ENCODE peak calls at places on chromosomes 13 and 19, in five cellular contexts. K, S, X, R and Y are unnamed samples.

GRCh38 chr13:71638728-71639127 is 228.3 kb downstream of the DACH1 start:
- DNase-seq in S (no peak), K (no peak), R (no peak), X (no peak), Y (no peak)

GRCh38 chr19:45800009-45800553 is 7.4 kb upstream of the DMWD start:
- DNase-seq in K (no peak), R (peak), X (no peak), S (no peak), Y (no peak)

GRCh38 chr19:29365836-29366417 is 153.0 kb upstream of the UQCRFS1 start:
- DNase-seq in R (no peak), S (no peak), K (no peak), X (no peak), Y (no peak)

GRCh38 chr13:32947886-32948285 is 68.3 kb upstream of the KL start:
- DNase-seq in S (no peak), X (no peak), K (no peak), R (no peak), Y (no peak)

GRCh38 chr13:98826156-98826555 is 73.7 kb upstream of the SLC15A1 start:
- DNase-seq in S (peak), R (peak), K (no peak), X (no peak), Y (no peak)

GRCh38 chr13:27790523-27790922 is 1.8 kb upstream of the GSX1 start:
- DNase-seq in S (no peak), R (no peak), K (no peak), X (no peak), Y (peak)

GRCh38 chr13:80757694-80758093 is 416.8 kb upstream of the SPRY2 start:
- DNase-seq in K (no peak), S (no peak), R (no peak), X (no peak), Y (no peak)

GRCh38 chr19:55383279-55383788 is 758 bp downstream of the TMEM238 start:
- DNase-seq in R (no peak), S (no peak), X (no peak), K (no peak), Y (peak)

GRCh38 chr13:71979616-71980015 is 112.6 kb upstream of the DACH1 start:
- DNase-seq in R (peak), K (no peak), S (no peak), X (no peak), Y (peak)

GRCh38 chr13:36553501-36553900 is 120.3 kb upstream of the SERTM1 start:
- DNase-seq in R (no peak), S (no peak), X (no peak), K (no peak), Y (no peak)

GRCh38 chr19:920051-920857 is 3.1 kb downstream of the KISS1R start:
- DNase-seq in R (no peak), K (peak), S (peak), X (no peak), Y (peak)